ENCODE peak calls at places on chromosomes 12 and 14, in ten cellular contexts. F, V, D, S, M, B, G, Y, T and L are unnamed samples.

GRCh38 chr12:132327351-132328171 is 1.8 kb downstream of the GALNT9 start:
- DNase-seq in F (no peak), V (peak; percentile 90), D (peak; percentile 42), S (no peak), M (peak; percentile 80), B (no peak), G (no peak), Y (no peak), T (peak; percentile 70), L (peak; percentile 79)

GRCh38 chr12:24561882-24562760 is 386.8 kb downstream of the BCAT1 start:
- DNase-seq in F (peak; percentile 78), V (no peak), D (peak; percentile 17), S (peak; percentile 64), M (peak; percentile 88), B (no peak), G (peak; percentile 74), Y (peak; percentile 58), T (peak; percentile 73), L (peak; percentile 56)

GRCh38 chr14:76919811-76920571 is 93.8 kb downstream of the LRRC74A start:
- DNase-seq in F (no peak), V (peak; percentile 40), D (no peak), S (no peak), M (no peak), B (no peak), G (no peak), Y (no peak), T (peak; percentile 90), L (peak; percentile 76)

GRCh38 chr14:78710963-78711362 is 540.8 kb downstream of the NRXN3 start:
- DNase-seq in F (no peak), V (no peak), D (no peak), S (no peak), M (no peak), B (no peak), G (no peak), Y (no peak), T (no peak), L (no peak)

GRCh38 chr12:93173178-93173957 is 204.4 kb upstream of the NUDT4 start:
- DNase-seq in F (no peak), V (no peak), D (no peak), S (no peak), M (no peak), B (no peak), G (no peak), Y (no peak), T (peak; percentile 52), L (peak; percentile 46)

GRCh38 chr12:50614167-50614762 is 109.5 kb downstream of the DIP2B start:
- DNase-seq in F (no peak), V (peak; percentile 50), D (no peak), S (no peak), M (no peak), B (no peak), G (no peak), Y (no peak), T (peak; percentile 76), L (peak; percentile 36)

GRCh38 chr12:17478908-17479673 is 610.9 kb downstream of the RERGL start:
- DNase-seq in F (no peak), V (no peak), D (no peak), S (no peak), M (no peak), B (no peak), G (no peak), Y (no peak), T (no peak), L (no peak)

GRCh38 chr14:81402123-81402495 is 2.0 kb upstream of the STON2 start:
- DNase-seq in F (no peak), V (peak; percentile 2), D (no peak), S (no peak), M (no peak), B (no peak), G (no peak), Y (no peak), T (peak; percentile 15), L (peak; percentile 56)

GRCh38 chr14:101470266-101470665 is 91.0 kb upstream of the DIO3 start:
- DNase-seq in F (no peak), V (no peak), D (no peak), S (no peak), M (peak; percentile 59), B (no peak), G (no peak), Y (no peak), T (no peak), L (no peak)

GRCh38 chr14:85601246-85601645 is 71.3 kb downstream of the FLRT2 start:
- DNase-seq in F (peak; percentile 73), V (no peak), D (no peak), S (no peak), M (no peak), B (no peak), G (no peak), Y (no peak), T (no peak), L (peak; percentile 53)

GRCh38 chr12:77667101-77667500 is 163.6 kb upstream of the NAV3 start:
- DNase-seq in F (no peak), V (no peak), D (no peak), S (no peak), M (peak; percentile 15), B (no peak), G (no peak), Y (no peak), T (no peak), L (no peak)

GRCh38 chr12:48980389-48980952 is 2.3 kb downstream of the WNT1 start:
- DNase-seq in F (no peak), V (no peak), D (no peak), S (no peak), M (no peak), B (no peak), G (peak; percentile 82), Y (no peak), T (no peak), L (no peak)

DNA sequence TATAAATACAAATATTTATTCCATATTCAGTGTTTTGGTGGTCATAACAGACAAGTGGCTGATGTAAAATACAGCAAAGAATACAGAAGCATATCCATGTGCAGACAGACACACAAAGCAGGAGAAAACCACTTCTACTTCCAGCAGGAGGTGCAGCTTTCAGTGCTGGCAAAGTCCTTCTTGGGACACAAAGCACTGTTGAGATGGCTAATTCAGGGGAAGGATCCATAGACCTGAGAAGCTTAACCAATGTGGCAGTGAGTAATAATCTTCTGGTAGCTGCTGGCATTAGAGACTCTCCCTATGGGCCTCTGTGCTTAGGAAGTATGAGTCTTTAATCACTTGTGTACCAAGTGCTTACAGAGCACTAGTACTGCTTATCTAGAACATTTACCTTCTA is 26.8 kb downstream of the AMN1 start:
- DNase-seq in F (no peak), V (peak; percentile 9), D (no peak), S (no peak), M (no peak), B (no peak), G (no peak), Y (no peak), T (peak; percentile 16), L (peak; percentile 9)
- TF ChIP-seq CTCF in F (no peak), V (peak; percentile 45), D (peak; percentile 22), S (peak; percentile 39), M (peak; percentile 18), B (no peak), G (peak; percentile 26), Y (no peak), T (peak; percentile 27), L (peak; percentile 14)

DNA sequence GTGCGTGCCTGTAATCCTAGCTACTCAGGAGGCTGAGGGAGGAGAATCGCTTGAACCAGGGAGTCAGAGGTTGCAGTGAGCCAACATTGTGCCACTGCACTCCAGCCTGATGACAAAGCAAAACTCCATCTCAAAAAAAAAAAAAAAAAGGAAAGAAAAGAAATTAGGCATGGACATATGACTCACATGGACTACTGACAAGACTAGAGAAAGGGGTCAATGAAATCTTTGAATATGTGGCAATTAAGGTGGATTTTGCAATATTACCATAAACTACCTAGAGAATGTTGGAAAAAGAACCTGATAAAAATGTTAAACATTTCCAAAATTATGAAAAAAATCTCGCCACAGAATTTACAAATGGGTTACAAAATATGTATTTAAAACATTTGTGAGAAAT is 873.6 kb downstream of the C12orf50 start:
- DNase-seq in F (no peak), V (no peak), D (no peak), S (no peak), M (no peak), B (no peak), G (no peak), Y (no peak), T (peak; percentile 39), L (no peak)
- TF ChIP-seq CTCF in F (no peak), V (no peak), D (no peak), S (no peak), M (no peak), B (no peak), G (no peak), Y (no peak), T (no peak), L (no peak)

DNA sequence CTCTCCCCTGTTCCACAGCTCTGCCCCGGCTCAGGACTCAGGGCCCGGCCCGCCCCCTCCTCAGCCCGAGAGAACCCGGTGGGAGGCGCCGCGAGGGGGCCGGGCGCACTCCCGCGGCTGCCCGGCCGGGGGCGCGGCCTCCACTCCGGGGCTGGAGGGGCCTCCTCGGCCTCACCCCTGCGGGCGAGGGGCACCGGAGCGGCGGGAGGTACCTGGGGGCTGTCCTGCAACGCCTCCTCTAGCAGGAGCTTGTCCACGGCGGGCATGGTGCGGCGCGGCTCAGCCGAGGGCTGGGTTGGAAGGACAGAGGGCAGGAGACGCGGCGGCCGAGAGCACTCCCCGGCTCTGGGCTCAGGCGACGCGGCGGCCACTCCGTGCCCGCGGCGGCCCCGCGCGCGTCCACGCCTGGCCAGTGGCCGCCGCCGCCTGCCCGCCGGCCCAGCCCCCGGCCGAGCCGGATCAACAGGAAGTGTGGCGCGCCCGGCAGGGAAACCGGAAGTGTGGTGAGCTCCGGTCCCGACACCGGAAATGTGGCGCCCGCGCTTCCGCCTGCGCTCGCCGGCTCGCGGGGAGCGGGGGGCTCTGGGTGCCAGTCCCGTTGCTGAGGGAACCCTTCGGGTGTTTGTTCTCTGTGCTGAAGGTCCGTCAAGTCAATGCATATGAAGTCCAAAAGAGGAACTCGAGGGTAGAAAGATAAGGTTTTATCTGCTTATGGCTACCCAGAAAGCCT is at the start of gene APPL2:
- DNase-seq in F (peak; percentile 89), V (peak; percentile 86), D (peak; percentile 97), S (peak; percentile 76), M (peak; percentile 97), B (peak; percentile 77), G (peak; percentile 89), Y (peak; percentile 88), T (peak; percentile 89), L (peak; percentile 84)
- TF ChIP-seq CTCF in F (peak; percentile 61), V (peak; percentile 74), D (peak; percentile 35), S (peak; percentile 58), M (peak; percentile 33), B (peak; percentile 48), G (peak; percentile 23), Y (peak; percentile 31), T (peak; percentile 27), L (peak; percentile 3)

DNA sequence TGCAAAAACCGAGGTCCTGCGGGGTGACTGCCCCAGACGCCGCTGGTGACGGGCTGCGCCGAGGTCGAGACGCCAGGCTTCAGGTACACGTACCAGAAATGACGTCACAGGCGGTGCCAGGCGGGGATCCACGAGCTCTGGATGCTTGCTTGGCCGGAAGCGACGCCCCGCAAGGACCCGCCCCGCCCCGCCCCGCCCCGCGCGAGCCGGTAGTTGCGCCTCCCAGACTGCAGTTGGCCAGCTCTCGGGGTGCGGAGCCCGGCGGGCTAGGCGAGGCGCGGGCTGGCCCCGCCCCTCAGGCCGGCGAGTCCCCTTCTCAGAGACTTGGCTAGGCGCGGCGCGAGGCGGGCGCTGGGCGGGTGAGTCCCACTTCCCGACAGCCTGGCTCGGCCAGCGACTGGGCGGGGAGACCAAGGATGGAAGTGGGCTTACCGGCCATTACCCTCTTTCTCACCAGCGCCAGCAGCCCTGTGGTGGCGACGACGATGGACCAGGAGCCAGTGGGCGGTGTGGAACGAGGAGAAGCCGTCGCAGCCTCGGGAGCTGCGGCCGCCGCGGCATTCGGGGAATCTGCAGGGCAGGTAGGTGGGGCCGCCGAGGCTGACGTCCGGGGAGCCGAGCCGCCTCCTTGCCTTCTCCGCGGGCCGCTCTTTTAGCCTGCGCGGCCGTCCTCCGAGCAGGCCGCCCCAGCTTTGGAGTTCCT is at the start of gene FAM177A1:
- DNase-seq in F (peak; percentile 98), V (peak; percentile 96), D (peak; percentile 96), S (peak; percentile 99), M (peak; percentile 100), B (peak; percentile 98), G (peak; percentile 99), Y (peak; percentile 95), T (peak; percentile 98), L (peak; percentile 98)
- TF ChIP-seq CTCF in F (no peak), V (no peak), D (no peak), S (no peak), M (no peak), B (no peak), G (no peak), Y (no peak), T (no peak), L (no peak)